ENCODE peak calls at places on chromosomes 16 and 17, in ten cellular contexts. One of them, this sample, is unnamed.
A peak's percentile ranks its signal among the peaks of the same experiment; 100 is the strongest.

GRCh38 chr16:30032083-30032819 is 1.2 kb upstream of the TLCD3B start:
- DNase-seq in stomach: peak; percentile 48
- DNase-seq in ovary: peak; percentile 51
- DNase-seq in tibial nerve: no peak
- DNase-seq in suprapubic skin: no peak
- DNase-seq in A549: no peak
- DNase-seq in GM12878: no peak
- DNase-seq in HepG2: peak; percentile 82
- DNase-seq in sigmoid colon: no peak
- DNase-seq in transverse colon: peak; percentile 57
- DNase-seq in this sample: peak; percentile 83

GRCh38 chr16:80047796-80048649 is 447.5 kb upstream of the MAF start:
- DNase-seq in stomach: no peak
- DNase-seq in ovary: no peak
- DNase-seq in tibial nerve: no peak
- DNase-seq in suprapubic skin: no peak
- DNase-seq in A549: no peak
- DNase-seq in GM12878: no peak
- DNase-seq in HepG2: no peak
- DNase-seq in sigmoid colon: no peak
- DNase-seq in transverse colon: no peak
- DNase-seq in this sample: no peak

GRCh38 chr17:17840751-17841591 is 4.2 kb upstream of the SREBF1 start:
- DNase-seq in stomach: no peak
- DNase-seq in ovary: no peak
- DNase-seq in tibial nerve: no peak
- DNase-seq in suprapubic skin: no peak
- DNase-seq in A549: no peak
- DNase-seq in GM12878: no peak
- DNase-seq in HepG2: peak; percentile 35
- DNase-seq in sigmoid colon: no peak
- DNase-seq in transverse colon: no peak
- DNase-seq in this sample: no peak

GRCh38 chr16:67968440-67969285 is at the start of gene SLC12A4:
- DNase-seq in stomach: peak; percentile 82
- DNase-seq in ovary: peak; percentile 82
- DNase-seq in tibial nerve: peak; percentile 75
- DNase-seq in suprapubic skin: peak; percentile 90
- DNase-seq in A549: peak; percentile 84
- DNase-seq in GM12878: no peak
- DNase-seq in HepG2: peak; percentile 86
- DNase-seq in sigmoid colon: peak; percentile 94
- DNase-seq in transverse colon: peak; percentile 85
- DNase-seq in this sample: peak; percentile 99

GRCh38 chr17:58172369-58173071 is 5.7 kb downstream of the OR4D2 start:
- DNase-seq in stomach: no peak
- DNase-seq in ovary: no peak
- DNase-seq in tibial nerve: no peak
- DNase-seq in suprapubic skin: no peak
- DNase-seq in A549: peak; percentile 68
- DNase-seq in GM12878: peak; percentile 3
- DNase-seq in HepG2: peak; percentile 62
- DNase-seq in sigmoid colon: no peak
- DNase-seq in transverse colon: no peak
- DNase-seq in this sample: peak; percentile 62

GRCh38 chr16:64823676-64824075 is 298.2 kb downstream of the CDH11 start:
- DNase-seq in stomach: no peak
- DNase-seq in ovary: no peak
- DNase-seq in tibial nerve: no peak
- DNase-seq in suprapubic skin: no peak
- DNase-seq in A549: no peak
- DNase-seq in GM12878: no peak
- DNase-seq in HepG2: no peak
- DNase-seq in sigmoid colon: no peak
- DNase-seq in transverse colon: no peak
- DNase-seq in this sample: no peak

GRCh38 chr17:56994009-56994792 is 16.3 kb downstream of the SCPEP1 start:
- DNase-seq in stomach: no peak
- DNase-seq in ovary: no peak
- DNase-seq in tibial nerve: no peak
- DNase-seq in suprapubic skin: no peak
- DNase-seq in A549: no peak
- DNase-seq in GM12878: no peak
- DNase-seq in HepG2: no peak
- DNase-seq in sigmoid colon: no peak
- DNase-seq in transverse colon: no peak
- DNase-seq in this sample: no peak

GRCh38 chr17:66494023-66494803 is 191.8 kb downstream of the PRKCA start:
- DNase-seq in stomach: no peak
- DNase-seq in ovary: no peak
- DNase-seq in tibial nerve: no peak
- DNase-seq in suprapubic skin: no peak
- DNase-seq in A549: peak; percentile 82
- DNase-seq in GM12878: no peak
- DNase-seq in HepG2: no peak
- DNase-seq in sigmoid colon: no peak
- DNase-seq in transverse colon: no peak
- DNase-seq in this sample: no peak

GRCh38 chr16:69199382-69199781 is 12.4 kb downstream of the SNTB2 start:
- DNase-seq in stomach: no peak
- DNase-seq in ovary: peak; percentile 45
- DNase-seq in tibial nerve: no peak
- DNase-seq in suprapubic skin: peak; percentile 75
- DNase-seq in A549: no peak
- DNase-seq in GM12878: no peak
- DNase-seq in HepG2: no peak
- DNase-seq in sigmoid colon: peak; percentile 83
- DNase-seq in transverse colon: no peak
- DNase-seq in this sample: no peak

GRCh38 chr16:27315333-27316037 is 1.7 kb downstream of the IL4R start:
- DNase-seq in stomach: peak; percentile 56
- DNase-seq in ovary: no peak
- DNase-seq in tibial nerve: no peak
- DNase-seq in suprapubic skin: peak; percentile 87
- DNase-seq in A549: peak; percentile 58
- DNase-seq in GM12878: no peak
- DNase-seq in HepG2: peak; percentile 81
- DNase-seq in sigmoid colon: peak; percentile 85
- DNase-seq in transverse colon: peak; percentile 60
- DNase-seq in this sample: no peak

GRCh38 chr17:34826332-34826731 is 134.9 kb downstream of the CCT6B start:
- DNase-seq in stomach: no peak
- DNase-seq in ovary: no peak
- DNase-seq in tibial nerve: no peak
- DNase-seq in suprapubic skin: no peak
- DNase-seq in A549: no peak
- DNase-seq in GM12878: no peak
- DNase-seq in HepG2: no peak
- DNase-seq in sigmoid colon: no peak
- DNase-seq in transverse colon: no peak
- DNase-seq in this sample: peak; percentile 28

GRCh38 chr16:58459344-58460218 is 40.4 kb upstream of the NDRG4 start:
- DNase-seq in stomach: no peak
- DNase-seq in ovary: no peak
- DNase-seq in tibial nerve: no peak
- DNase-seq in suprapubic skin: no peak
- DNase-seq in A549: peak; percentile 68
- DNase-seq in GM12878: no peak
- DNase-seq in HepG2: peak; percentile 62
- DNase-seq in sigmoid colon: no peak
- DNase-seq in transverse colon: no peak
- DNase-seq in this sample: no peak

GRCh38 chr17:62744259-62744658 is 63.9 kb downstream of the MARCHF10 start:
- DNase-seq in stomach: no peak
- DNase-seq in ovary: no peak
- DNase-seq in tibial nerve: no peak
- DNase-seq in suprapubic skin: no peak
- DNase-seq in A549: no peak
- DNase-seq in GM12878: no peak
- DNase-seq in HepG2: no peak
- DNase-seq in sigmoid colon: no peak
- DNase-seq in transverse colon: no peak
- DNase-seq in this sample: no peak

GRCh38 chr17:20281860-20282259 is 185.5 kb downstream of the LGALS9B start:
- DNase-seq in stomach: no peak
- DNase-seq in ovary: no peak
- DNase-seq in tibial nerve: peak; percentile 17
- DNase-seq in suprapubic skin: no peak
- DNase-seq in A549: no peak
- DNase-seq in GM12878: no peak
- DNase-seq in HepG2: no peak
- DNase-seq in sigmoid colon: no peak
- DNase-seq in transverse colon: no peak
- DNase-seq in this sample: no peak

GRCh38 chr17:83079766-83080616 is 582 bp downstream of the METRNL start:
- DNase-seq in stomach: no peak
- DNase-seq in ovary: peak; percentile 39
- DNase-seq in tibial nerve: no peak
- DNase-seq in suprapubic skin: no peak
- DNase-seq in A549: peak; percentile 42
- DNase-seq in GM12878: no peak
- DNase-seq in HepG2: no peak
- DNase-seq in sigmoid colon: no peak
- DNase-seq in transverse colon: no peak
- DNase-seq in this sample: peak; percentile 78
- TF ChIP-seq EP300 in stomach: no peak
- TF ChIP-seq EP300 in ovary: no peak
- TF ChIP-seq EP300 in tibial nerve: no peak
- TF ChIP-seq EP300 in suprapubic skin: no peak
- TF ChIP-seq EP300 in A549: no peak
- TF ChIP-seq EP300 in GM12878: no peak
- TF ChIP-seq EP300 in HepG2: no peak
- TF ChIP-seq EP300 in sigmoid colon: no peak
- TF ChIP-seq EP300 in transverse colon: no peak
- TF ChIP-seq EP300 in this sample: no peak

GRCh38 chr16:88649195-88649923 is 1.5 kb downstream of the CYBA start:
- DNase-seq in stomach: no peak
- DNase-seq in ovary: no peak
- DNase-seq in tibial nerve: no peak
- DNase-seq in suprapubic skin: peak; percentile 68
- DNase-seq in A549: no peak
- DNase-seq in GM12878: no peak
- DNase-seq in HepG2: peak; percentile 68
- DNase-seq in sigmoid colon: no peak
- DNase-seq in transverse colon: peak; percentile 41
- DNase-seq in this sample: no peak

GRCh38 chr16:88651989-88652762 is 1.3 kb upstream of the CYBA start:
- DNase-seq in stomach: no peak
- DNase-seq in ovary: no peak
- DNase-seq in tibial nerve: no peak
- DNase-seq in suprapubic skin: peak; percentile 68
- DNase-seq in A549: no peak
- DNase-seq in GM12878: no peak
- DNase-seq in HepG2: no peak
- DNase-seq in sigmoid colon: no peak
- DNase-seq in transverse colon: no peak
- DNase-seq in this sample: no peak

GRCh38 chr16:88650749-88651275 is at the start of gene CYBA:
- DNase-seq in stomach: peak; percentile 83
- DNase-seq in ovary: no peak
- DNase-seq in tibial nerve: peak; percentile 47
- DNase-seq in suprapubic skin: peak; percentile 78
- DNase-seq in A549: peak; percentile 87
- DNase-seq in GM12878: peak; percentile 49
- DNase-seq in HepG2: peak; percentile 83
- DNase-seq in sigmoid colon: peak; percentile 82
- DNase-seq in transverse colon: peak; percentile 91
- DNase-seq in this sample: peak; percentile 88

GRCh38 chr16:88651276-88651988 is 579 bp upstream of the CYBA start:
- DNase-seq in stomach: peak; percentile 63
- DNase-seq in ovary: no peak
- DNase-seq in tibial nerve: no peak
- DNase-seq in suprapubic skin: peak; percentile 77
- DNase-seq in A549: no peak
- DNase-seq in GM12878: peak; percentile 92
- DNase-seq in HepG2: peak; percentile 94
- DNase-seq in sigmoid colon: no peak
- DNase-seq in transverse colon: peak; percentile 81
- DNase-seq in this sample: peak; percentile 65

DNA sequence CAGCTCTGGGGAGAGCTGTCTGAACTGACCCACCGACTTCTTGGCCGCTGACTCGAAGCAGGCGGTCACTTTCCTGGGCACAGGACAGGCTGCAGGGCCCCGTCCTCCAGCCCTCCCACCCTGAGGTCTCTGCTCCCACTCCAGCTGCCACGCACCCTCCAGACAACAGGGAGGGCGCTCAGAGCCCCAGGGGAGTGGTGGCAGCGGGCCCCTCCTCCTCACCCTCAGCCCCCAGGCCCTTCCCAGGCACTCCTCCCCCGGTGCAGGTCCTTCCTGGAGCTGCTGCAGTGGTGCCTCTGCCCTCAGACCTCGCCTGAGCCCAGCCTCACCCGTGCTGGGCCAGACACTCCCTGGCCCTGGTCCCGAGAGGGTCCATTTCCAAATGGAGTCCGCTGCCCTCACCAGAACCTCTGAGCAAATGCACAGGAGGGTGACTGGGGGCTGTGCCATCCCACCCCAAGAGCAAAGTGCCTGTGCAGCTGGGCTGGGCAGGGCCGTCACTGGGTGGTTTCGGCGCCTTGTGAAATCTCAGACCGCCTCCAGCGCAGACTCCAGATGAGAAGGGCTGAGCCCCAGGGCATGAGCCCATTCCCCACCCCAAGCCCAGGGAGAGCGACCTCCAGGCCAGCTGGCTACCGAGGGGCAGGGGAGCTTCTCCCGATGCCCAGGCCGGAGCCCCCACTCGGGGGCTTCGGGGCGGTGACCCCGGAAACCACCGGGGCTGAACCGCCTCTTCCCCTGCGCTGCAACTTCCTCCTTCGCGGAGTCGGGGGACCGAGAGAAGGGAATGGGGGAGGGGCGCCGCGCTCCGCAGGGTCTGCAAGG is 717 bp downstream of the CYBA start:
- DNase-seq in stomach: peak; percentile 48
- DNase-seq in ovary: no peak
- DNase-seq in tibial nerve: no peak
- DNase-seq in suprapubic skin: peak; percentile 80
- DNase-seq in A549: no peak
- DNase-seq in GM12878: no peak
- DNase-seq in HepG2: peak; percentile 43
- DNase-seq in sigmoid colon: no peak
- DNase-seq in transverse colon: peak; percentile 65
- DNase-seq in this sample: peak; percentile 71
- TF ChIP-seq EP300 in stomach: no peak
- TF ChIP-seq EP300 in ovary: no peak
- TF ChIP-seq EP300 in tibial nerve: no peak
- TF ChIP-seq EP300 in suprapubic skin: no peak
- TF ChIP-seq EP300 in A549: no peak
- TF ChIP-seq EP300 in GM12878: no peak
- TF ChIP-seq EP300 in HepG2: no peak
- TF ChIP-seq EP300 in sigmoid colon: no peak
- TF ChIP-seq EP300 in transverse colon: no peak
- TF ChIP-seq EP300 in this sample: no peak

GRCh38 chr17:81460856-81461460 is 51.6 kb downstream of the ACTG1 start:
- DNase-seq in stomach: peak; percentile 84
- DNase-seq in ovary: no peak
- DNase-seq in tibial nerve: no peak
- DNase-seq in suprapubic skin: no peak
- DNase-seq in A549: no peak
- DNase-seq in GM12878: no peak
- DNase-seq in HepG2: no peak
- DNase-seq in sigmoid colon: no peak
- DNase-seq in transverse colon: no peak
- DNase-seq in this sample: no peak
- TF ChIP-seq EP300 in stomach: no peak
- TF ChIP-seq EP300 in ovary: no peak
- TF ChIP-seq EP300 in tibial nerve: no peak
- TF ChIP-seq EP300 in suprapubic skin: no peak
- TF ChIP-seq EP300 in A549: no peak
- TF ChIP-seq EP300 in GM12878: no peak
- TF ChIP-seq EP300 in HepG2: no peak
- TF ChIP-seq EP300 in sigmoid colon: no peak
- TF ChIP-seq EP300 in transverse colon: no peak
- TF ChIP-seq EP300 in this sample: no peak

GRCh38 chr16:679808-680624 is at the start of gene STUB1:
- DNase-seq in stomach: peak; percentile 89
- DNase-seq in ovary: peak; percentile 94
- DNase-seq in tibial nerve: peak; percentile 74
- DNase-seq in suprapubic skin: peak; percentile 94
- DNase-seq in A549: no peak
- DNase-seq in GM12878: no peak
- DNase-seq in HepG2: peak; percentile 76
- DNase-seq in sigmoid colon: peak; percentile 95
- DNase-seq in transverse colon: peak; percentile 92
- DNase-seq in this sample: peak; percentile 96
- TF ChIP-seq EP300 in stomach: no peak
- TF ChIP-seq EP300 in ovary: no peak
- TF ChIP-seq EP300 in tibial nerve: no peak
- TF ChIP-seq EP300 in suprapubic skin: no peak
- TF ChIP-seq EP300 in A549: no peak
- TF ChIP-seq EP300 in GM12878: no peak
- TF ChIP-seq EP300 in HepG2: no peak
- TF ChIP-seq EP300 in sigmoid colon: no peak
- TF ChIP-seq EP300 in transverse colon: no peak
- TF ChIP-seq EP300 in this sample: no peak

This sample was measured in SK-N-SH.